ENCODE peak calls at places on chromosomes 13 and 19, in six cellular contexts. T is IMR-90, H is right lobe of liver, Y is thoracic aorta, C is tibial nerve, B is cardiac muscle cell. D is an unnamed sample.

GRCh38 chr19:58434217-58434616 is 5.7 kb downstream of the ZNF132 start:
- DNase-seq in T (peak), H (no peak), Y (no peak), C (no peak), B (no peak), D (no peak)

GRCh38 chr19:3644351-3645066 is 17.9 kb upstream of the CACTIN start:
- DNase-seq in T (peak), H (peak), Y (no peak), C (peak), B (no peak), D (no peak)

GRCh38 chr13:46575321-46575721 is 22.4 kb downstream of the LRCH1 start:
- DNase-seq in T (peak), H (no peak), Y (no peak), C (no peak), B (no peak), D (no peak)

GRCh38 chr19:1106841-1107654 is 3.3 kb downstream of the GPX4 start:
- DNase-seq in T (peak), H (no peak), Y (no peak), C (no peak), B (peak), D (no peak)

GRCh38 chr13:110546933-110547332 is 14.6 kb downstream of the RAB20 start:
- DNase-seq in T (peak), H (peak), Y (no peak), C (peak), B (no peak), D (peak)

GRCh38 chr13:26558912-26559485 is 1.5 kb downstream of the WASF3 start:
- DNase-seq in T (no peak), H (no peak), Y (no peak), C (no peak), B (peak), D (no peak)

GRCh38 chr13:78102121-78102677 is 183.6 kb upstream of the EDNRB start:
- DNase-seq in T (peak), H (no peak), Y (no peak), C (peak), B (no peak), D (peak)

GRCh38 chr19:4583961-4584669 is 24.6 kb upstream of the SEMA6B start:
- DNase-seq in T (no peak), H (no peak), Y (no peak), C (no peak), B (no peak), D (no peak)

GRCh38 chr13:30178976-30179375 is 128.4 kb downstream of the KATNAL1 start:
- DNase-seq in T (no peak), H (no peak), Y (no peak), C (no peak), B (no peak), D (no peak)

GRCh38 chr13:83297591-83298305 is 584.5 kb downstream of the SLITRK1 start:
- DNase-seq in T (no peak), H (no peak), Y (no peak), C (no peak), B (no peak), D (no peak)

GRCh38 chr19:57566396-57567256 is 7.0 kb upstream of the ZNF550 start:
- DNase-seq in T (peak), H (no peak), Y (no peak), C (no peak), B (peak), D (no peak)

GRCh38 chr19:812049-812816 is 9.5 kb downstream of the PLPPR3 start:
- DNase-seq in T (no peak), H (no peak), Y (no peak), C (no peak), B (no peak), D (no peak)

GRCh38 chr13:111282997-111283396 is 37.4 kb upstream of the TEX29 start:
- DNase-seq in T (no peak), H (no peak), Y (no peak), C (no peak), B (no peak), D (no peak)

GRCh38 chr19:41456342-41456918 is 13.5 kb downstream of the ERICH4 start:
- DNase-seq in T (peak), H (no peak), Y (no peak), C (no peak), B (no peak), D (peak)

GRCh38 chr13:29892149-29892548 is 41.7 kb upstream of the UBL3 start:
- DNase-seq in T (no peak), H (no peak), Y (no peak), C (no peak), B (no peak), D (no peak)

GRCh38 chr19:50501186-50501567 is 9.8 kb downstream of the JOSD2 start:
- DNase-seq in T (no peak), H (no peak), Y (no peak), C (no peak), B (peak), D (no peak)

GRCh38 chr19:50500060-50500752 is 10.8 kb downstream of the JOSD2 start:
- DNase-seq in T (no peak), H (peak), Y (no peak), C (no peak), B (peak), D (no peak)

GRCh38 chr19:50498219-50499056 is 12.6 kb downstream of the JOSD2 start:
- DNase-seq in T (no peak), H (no peak), Y (no peak), C (no peak), B (no peak), D (no peak)

GRCh38 chr19:50501568-50502475 is 9.2 kb downstream of the JOSD2 start:
- DNase-seq in T (no peak), H (no peak), Y (no peak), C (no peak), B (peak), D (no peak)

GRCh38 chr19:50500753-50501151 is 10.2 kb downstream of the JOSD2 start:
- DNase-seq in T (no peak), H (no peak), Y (no peak), C (no peak), B (peak), D (no peak)
- H3K4me3 ChIP-seq in T (no peak), H (no peak), Y (no peak), C (no peak), B (peak), D (no peak)

GRCh38 chr19:28731113-28731512 is 481.8 kb downstream of the UQCRFS1 start:
- DNase-seq in T (no peak), H (no peak), Y (no peak), C (no peak), B (no peak), D (no peak)

GRCh38 chr19:28726533-28726932 is 486.4 kb downstream of the UQCRFS1 start:
- DNase-seq in T (no peak), H (no peak), Y (no peak), C (no peak), B (no peak), D (no peak)

GRCh38 chr19:28731577-28731976 is 481.4 kb downstream of the UQCRFS1 start:
- DNase-seq in T (no peak), H (no peak), Y (no peak), C (no peak), B (no peak), D (no peak)

GRCh38 chr19:28727133-28727834 is 485.7 kb downstream of the UQCRFS1 start:
- DNase-seq in T (no peak), H (peak), Y (no peak), C (no peak), B (peak), D (no peak)

DNA sequence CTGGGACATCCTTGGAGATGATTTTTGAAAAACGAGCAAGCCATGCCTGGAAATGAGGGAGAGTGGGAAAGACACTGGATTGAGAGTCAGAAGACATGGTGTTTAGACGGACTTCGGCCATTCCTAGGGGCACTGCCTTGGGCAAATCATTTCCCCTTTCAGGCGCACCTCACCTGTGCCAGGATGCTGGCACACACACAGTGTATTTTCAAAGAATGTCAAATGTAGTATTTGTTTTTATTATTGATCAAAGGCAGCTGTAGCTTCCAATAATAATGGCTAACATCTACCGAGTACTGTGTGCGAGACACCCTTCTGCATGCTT is 485.2 kb downstream of the UQCRFS1 start:
- DNase-seq in T (no peak), H (no peak), Y (no peak), C (no peak), B (no peak), D (no peak)
- TF ChIP-seq CTCF in T (no peak), H (no peak), Y (no peak), C (no peak), B (no peak), D (no peak)

GRCh38 chr19:13103961-13104847 is 1.5 kb upstream of the LYL1 start:
- DNase-seq in T (no peak), H (peak), Y (no peak), C (no peak), B (peak), D (no peak)

GRCh38 chr19:13102416-13102665 is 317 bp downstream of the LYL1 start:
- DNase-seq in T (no peak), H (no peak), Y (no peak), C (no peak), B (no peak), D (no peak)

GRCh38 chr19:13101590-13102415 is 855 bp downstream of the LYL1 start:
- DNase-seq in T (no peak), H (no peak), Y (no peak), C (no peak), B (no peak), D (no peak)

GRCh38 chr19:13103585-13103923 is 896 bp upstream of the LYL1 start:
- DNase-seq in T (no peak), H (no peak), Y (no peak), C (no peak), B (no peak), D (no peak)

GRCh38 chr19:13102666-13103584 is at the start of gene LYL1:
- DNase-seq in T (no peak), H (peak), Y (no peak), C (no peak), B (peak), D (no peak)
- H3K27ac ChIP-seq in T (peak), H (peak), Y (peak), C (peak), B (no peak), D (no peak)

GRCh38 chr19:17871878-17872250 is at the start of gene SLC5A5:
- DNase-seq in T (no peak), H (no peak), Y (no peak), C (no peak), B (no peak), D (no peak)
- H3K4me3 ChIP-seq in T (no peak), H (no peak), Y (peak), C (no peak), B (no peak), D (no peak)

GRCh38 chr13:60211548-60211947 is 47.8 kb upstream of the DIAPH3 start:
- DNase-seq in T (no peak), H (no peak), Y (no peak), C (no peak), B (no peak), D (no peak)
- TF ChIP-seq CTCF in T (no peak), H (no peak), Y (no peak), C (no peak), B (no peak), D (no peak)